ENCODE peak calls at places on chromosome 1, in seven cellular contexts. K is uterus, I is OCI-LY7, F is GM23338, V is SJSA1, B is stomach, Z is esophagus squamous epithelium. J is an unnamed sample.

GRCh38 chr1:153375511-153375910 is at the start of gene S100A12:
- DNase-seq in Z (no peak), B (no peak), F (no peak), K (no peak), I (no peak), V (no peak), J (no peak)

GRCh38 chr1:27727126-27727525 is 1.4 kb downstream of the FAM76A start:
- DNase-seq in B (no peak), K (no peak), V (no peak), I (peak; percentile 7), Z (no peak), F (no peak), J (no peak)

GRCh38 chr1:224377676-224378006 is 21.0 kb downstream of the CNIH4 start:
- DNase-seq in B (no peak), F (no peak), V (no peak), K (no peak), Z (no peak), I (no peak), J (no peak)

GRCh38 chr1:222095606-222096475 is 354.0 kb upstream of the DUSP10 start:
- DNase-seq in B (peak; percentile 45), I (peak; percentile 51), K (peak; percentile 17), Z (no peak), V (no peak), F (peak; percentile 79), J (no peak)

GRCh38 chr1:107076846-107077245 is 20.4 kb downstream of the PRMT6 start:
- DNase-seq in Z (no peak), K (no peak), V (no peak), B (no peak), F (peak; percentile 57), I (no peak), J (no peak)

GRCh38 chr1:108722292-108722691 is 9.6 kb downstream of the FNDC7 start:
- DNase-seq in Z (no peak), V (no peak), I (no peak), F (no peak), K (no peak), B (no peak), J (no peak)

GRCh38 chr1:28163496-28164120 is 12.9 kb downstream of the PTAFR start:
- DNase-seq in V (no peak), Z (no peak), B (no peak), I (no peak), K (no peak), F (no peak), J (no peak)

GRCh38 chr1:20265243-20265642 is 25.4 kb upstream of the VWA5B1 start:
- DNase-seq in I (no peak), K (no peak), Z (no peak), B (no peak), F (no peak), V (no peak), J (no peak)

DNA sequence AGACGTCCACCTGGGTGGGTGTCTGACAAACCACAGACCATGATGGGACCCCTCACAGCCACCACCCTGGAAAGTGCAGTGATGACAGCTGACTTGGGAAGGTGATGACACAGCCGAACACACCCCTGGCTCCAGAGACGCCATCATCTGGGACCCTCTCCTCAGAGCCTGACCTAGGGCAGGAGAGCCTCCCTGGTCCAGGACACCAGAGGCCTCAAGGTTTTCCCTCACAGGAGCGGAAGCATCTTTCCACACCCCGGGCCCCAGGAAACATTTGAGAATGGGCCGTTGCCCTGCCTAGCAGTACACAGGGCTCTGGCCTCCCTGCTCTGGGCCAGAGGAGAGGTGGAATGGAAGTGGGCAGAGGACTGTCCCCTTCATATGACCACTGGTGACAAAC is 79.7 kb downstream of the SYT2 start:
- DNase-seq in V (no peak), F (no peak), K (no peak), I (no peak), B (no peak), Z (no peak), J (no peak)
- H3K4me1 ChIP-seq in V (no peaks in the 10 kb centered on the region), F (peaks cover 12% of the 10 kb centered on the region), K (no peaks in the 10 kb centered on the region), I (peaks cover 26% of the 10 kb centered on the region), B (peaks cover 3% of the 10 kb centered on the region), Z (no peaks in the 10 kb centered on the region), J (peaks cover 2% of the 10 kb centered on the region)

GRCh38 chr1:85320371-85321131 is 44.1 kb upstream of the BCL10 start:
- DNase-seq in F (no peak), I (no peak), K (no peak), Z (no peak), B (no peak), V (no peak), J (no peak)
- H3K4me1 ChIP-seq in F (peaks cover 19% of the 10 kb centered on the region), I (no peaks in the 10 kb centered on the region), K (no peaks in the 10 kb centered on the region), Z (no peaks in the 10 kb centered on the region), B (no peaks in the 10 kb centered on the region), V (peaks cover 77% of the 10 kb centered on the region), J (peaks cover 15% of the 10 kb centered on the region)

DNA sequence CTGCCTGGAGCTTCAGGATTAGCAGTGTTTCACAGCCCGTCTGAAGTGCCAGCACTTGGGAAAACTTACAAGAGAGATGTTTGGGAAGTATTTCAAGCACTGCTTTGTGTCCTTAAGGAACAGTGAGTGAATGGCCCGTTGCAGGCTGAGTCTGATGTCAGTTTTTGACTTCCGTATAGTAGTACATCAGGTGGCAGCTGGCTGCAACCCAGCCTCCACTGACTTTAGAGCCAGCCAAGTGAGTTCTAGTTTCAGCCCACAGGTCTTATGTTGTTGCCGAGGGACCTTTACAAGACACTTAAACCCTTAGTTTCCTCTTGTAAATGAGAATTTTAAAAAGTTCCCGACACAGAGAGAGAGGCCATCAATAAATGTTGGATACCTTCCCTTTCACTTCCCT is 35.0 kb downstream of the UCK2 start:
- DNase-seq in K (no peak), I (peak; percentile 27), B (peak; percentile 70), Z (no peak), F (no peak), V (no peak), J (no peak)
- H3K4me1 ChIP-seq in K (no peaks in the 10 kb centered on the region), I (peaks cover 6% of the 10 kb centered on the region), B (peaks cover 17% of the 10 kb centered on the region), Z (peaks cover 3% of the 10 kb centered on the region), F (peaks cover 67% of the 10 kb centered on the region), V (no peaks in the 10 kb centered on the region), J (peaks cover 23% of the 10 kb centered on the region)

GRCh38 chr1:918843-919242 is 4.9 kb upstream of the SAMD11 start:
- DNase-seq in V (no peak), B (no peak), I (no peak), K (no peak), F (no peak), Z (no peak), J (no peak)

GRCh38 chr1:919271-919872 is 4.4 kb upstream of the SAMD11 start:
- DNase-seq in B (no peak), V (no peak), K (no peak), I (no peak), F (no peak), Z (no peak), J (no peak)

GRCh38 chr1:920506-920905 is 3.2 kb upstream of the SAMD11 start:
- DNase-seq in V (no peak), I (peak; percentile 53), Z (no peak), K (no peak), F (no peak), B (no peak), J (no peak)

GRCh38 chr1:921011-921837 is 2.5 kb upstream of the SAMD11 start:
- DNase-seq in F (peak; percentile 91), Z (no peak), I (peak; percentile 81), K (peak; percentile 79), V (peak; percentile 75), B (peak; percentile 69), J (no peak)

DNA sequence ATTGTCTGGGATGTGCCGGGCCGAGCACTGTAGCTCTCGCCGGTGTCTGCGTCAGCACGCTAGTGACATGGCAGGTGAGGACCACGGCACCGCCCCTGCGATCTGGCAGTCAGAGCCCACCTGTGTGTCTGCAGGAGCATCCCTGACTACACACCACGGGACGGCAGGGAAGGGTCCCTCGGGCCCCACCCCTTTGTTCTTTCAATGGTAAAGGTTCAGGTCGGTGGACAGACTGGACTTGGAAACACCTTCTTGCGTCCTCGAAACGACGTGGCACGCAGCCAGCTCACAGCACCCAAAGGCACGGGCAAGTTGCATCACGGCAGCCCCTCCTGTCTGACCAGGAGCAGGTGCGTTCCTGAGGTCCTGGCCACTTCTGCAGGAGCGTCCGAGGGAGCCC is 3.7 kb upstream of the SAMD11 start:
- DNase-seq in V (no peak), B (no peak), K (no peak), Z (no peak), F (no peak), I (no peak), J (no peak)
- H3K4me1 ChIP-seq in V (peaks cover 38% of the 10 kb centered on the region), B (peaks cover 65% of the 10 kb centered on the region), K (peaks cover 59% of the 10 kb centered on the region), Z (peaks cover 37% of the 10 kb centered on the region), F (peaks cover 6% of the 10 kb centered on the region), I (peaks cover 31% of the 10 kb centered on the region), J (peaks cover 2% of the 10 kb centered on the region)

DNA sequence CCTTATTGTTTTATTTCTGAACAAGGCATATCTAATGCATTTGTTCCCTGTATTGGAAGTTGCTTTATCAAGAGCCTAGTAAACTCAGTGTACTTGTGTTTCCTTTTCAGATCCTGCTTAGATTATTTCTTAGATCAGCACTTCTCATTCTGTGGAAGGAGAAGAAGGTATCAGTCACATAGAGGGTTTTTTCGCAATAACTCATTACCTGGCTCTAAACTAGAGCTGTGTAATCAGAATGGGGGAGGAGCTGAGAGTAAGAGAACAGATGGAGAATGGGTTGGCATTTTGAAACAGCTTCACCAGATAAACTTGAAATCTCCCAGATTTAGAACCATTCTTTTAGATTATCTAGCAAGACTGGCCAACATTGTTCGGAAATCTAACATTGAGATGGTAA is 11.0 kb downstream of the AHCYL1 start:
- DNase-seq in B (no peak), F (no peak), Z (no peak), I (no peak), V (no peak), K (no peak), J (no peak)
- H3K4me1 ChIP-seq in B (peaks cover 49% of the 10 kb centered on the region), F (no peaks in the 10 kb centered on the region), Z (peaks cover 6% of the 10 kb centered on the region), I (peaks cover 4% of the 10 kb centered on the region), V (peaks cover 11% of the 10 kb centered on the region), K (no peaks in the 10 kb centered on the region), J (peaks cover 28% of the 10 kb centered on the region)

DNA sequence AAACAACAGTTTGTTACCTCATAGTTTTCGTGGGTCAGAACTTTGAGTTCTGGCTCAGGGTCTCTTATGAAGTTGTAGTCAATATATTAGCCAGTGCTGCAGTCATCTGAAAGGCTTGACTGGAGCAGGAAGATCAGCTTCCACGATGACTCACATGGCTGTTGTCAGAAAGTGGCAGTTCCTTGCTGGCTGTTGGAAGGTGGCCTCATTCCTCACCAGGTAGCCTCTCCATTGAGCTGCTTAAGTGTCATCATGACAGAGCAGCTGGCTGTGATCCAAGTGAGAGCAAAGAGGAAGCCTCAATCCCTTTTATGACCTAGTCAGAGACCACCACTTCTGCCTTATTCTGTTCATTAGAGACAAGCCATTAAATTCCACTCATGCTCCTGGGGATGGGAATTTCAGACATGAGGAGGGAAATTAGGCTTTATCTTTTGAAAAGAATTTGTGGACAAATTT is 5.6 kb downstream of the OSBPL9 start:
- DNase-seq in I (no peak), Z (no peak), K (peak; percentile 58), F (peak; percentile 33), B (peak; percentile 35), V (peak; percentile 88), J (peak; percentile 54)
- H3K4me1 ChIP-seq in I (peaks cover 3% of the 10 kb centered on the region), Z (no peaks in the 10 kb centered on the region), K (no peaks in the 10 kb centered on the region), F (peaks cover 26% of the 10 kb centered on the region), B (peaks cover 28% of the 10 kb centered on the region), V (peaks cover 72% of the 10 kb centered on the region), J (peaks cover 10% of the 10 kb centered on the region)

J was measured in lung.